ENCODE peak calls at places on chromosome 21, in six cellular contexts. D is NCI-H2171; O is T1000; B is neural crest cell; W is stromal cell of bone marrow; Q is activated CD8-positive, alpha-beta T cell treated with anti-CD3 and anti-CD28 coated beads, Interleukin-2, amount 10 ng/mL, durations not matched to agents 7 days and 5 days. U is an unnamed sample.

GRCh38 chr21:44916965-44917364 is 3.7 kb downstream of the ITGB2 start:
- DNase-seq in D (no peak), O (no peak), B (no peak), W (no peak), Q (no peak), U (no peak)

GRCh38 chr21:26966360-26966977 is 419 bp downstream of the ADAMTS5 start:
- DNase-seq in D (no peak), O (no peak), B (no peak), W (no peak), Q (no peak), U (peak)

GRCh38 chr21:21401444-21401843 is 403.2 kb downstream of the NCAM2 start:
- DNase-seq in D (no peak), O (no peak), B (no peak), W (no peak), Q (no peak), U (no peak)

GRCh38 chr21:33419538-33420123 is 16.4 kb downstream of the IFNGR2 start:
- DNase-seq in D (no peak), O (no peak), B (no peak), W (peak), Q (no peak), U (peak)

GRCh38 chr21:43279578-43279894 is 110.7 kb downstream of the CRYAA start:
- DNase-seq in D (no peak), O (no peak), B (no peak), W (no peak), Q (no peak), U (no peak)

GRCh38 chr21:41361786-41362604 is at the start of gene MX2:
- DNase-seq in D (no peak), O (no peak), B (no peak), W (peak), Q (peak), U (peak)

GRCh38 chr21:42071146-42071737 is at the start of gene UMODL1:
- DNase-seq in D (peak), O (no peak), B (no peak), W (no peak), Q (no peak), U (no peak)

GRCh38 chr21:44812640-44813039 is 5.2 kb downstream of the SUMO3 start:
- DNase-seq in D (no peak), O (no peak), B (no peak), W (no peak), Q (no peak), U (no peak)

GRCh38 chr21:42618713-42619112 is 34.7 kb upstream of the PDE9A start:
- DNase-seq in D (no peak), O (no peak), B (no peak), W (no peak), Q (no peak), U (no peak)

GRCh38 chr21:45403825-45404725 is 890 bp upstream of the COL18A1 start:
- DNase-seq in D (peak), O (no peak), B (no peak), W (no peak), Q (no peak), U (peak)

GRCh38 chr21:31136891-31137290 is 98.6 kb upstream of the KRTAP19-8 start:
- DNase-seq in D (peak), O (no peak), B (no peak), W (peak), Q (no peak), U (peak)

GRCh38 chr21:44574457-44575306 is 1.2 kb downstream of the KRTAP10-4 start:
- DNase-seq in D (no peak), O (no peak), B (no peak), W (no peak), Q (no peak), U (no peak)

GRCh38 chr21:33265664-33266049 is 510 bp upstream of the IL10RB start:
- DNase-seq in D (no peak), O (no peak), B (no peak), W (no peak), Q (no peak), U (peak)

GRCh38 chr21:27519357-27519756 is 552.5 kb upstream of the ADAMTS5 start:
- DNase-seq in D (no peak), O (no peak), B (no peak), W (peak), Q (no peak), U (peak)

GRCh38 chr21:44695641-44696040 is 1.3 kb upstream of the KRTAP10-12 start:
- DNase-seq in D (no peak), O (no peak), B (no peak), W (no peak), Q (no peak), U (no peak)

GRCh38 chr21:45995686-45996179 is 14.2 kb downstream of the COL6A1 start:
- DNase-seq in D (no peak), O (no peak), B (no peak), W (no peak), Q (no peak), U (no peak)

GRCh38 chr21:36627242-36627641 is 71.7 kb upstream of the SIM2 start:
- DNase-seq in D (no peak), O (no peak), B (no peak), W (no peak), Q (no peak), U (no peak)

GRCh38 chr21:46551636-46552241 is 53.1 kb downstream of the S100B start:
- DNase-seq in D (no peak), O (no peak), B (no peak), W (no peak), Q (peak), U (no peak)

GRCh38 chr21:16071082-16071481 is 341.3 kb downstream of the USP25 start:
- DNase-seq in D (no peak), O (no peak), B (no peak), W (peak), Q (no peak), U (no peak)